ENCODE peak calls at places on chromosomes 2 and 18, in five cellular contexts. One of them, this sample, is unnamed.

GRCh38 chr2:31384771-31385276 is 29.7 kb downstream of the XDH start:
- DNase-seq in Panc1: no peak
- DNase-seq in IMR-90: peak; percentile 97
- DNase-seq in sigmoid colon: no peak
- DNase-seq in CD4-positive, CD25-positive, alpha-beta regulatory T cell: no peak
- DNase-seq in this sample: no peak

GRCh38 chr2:130882991-130883390 is 46.3 kb downstream of the ARHGEF4 start:
- DNase-seq in IMR-90: no peak
- DNase-seq in sigmoid colon: no peak
- DNase-seq in Panc1: no peak
- DNase-seq in CD4-positive, CD25-positive, alpha-beta regulatory T cell: no peak
- DNase-seq in this sample: no peak

GRCh38 chr2:11305338-11305737 is 39.1 kb downstream of the ROCK2 start:
- DNase-seq in IMR-90: peak; percentile 25
- DNase-seq in Panc1: no peak
- DNase-seq in sigmoid colon: no peak
- DNase-seq in CD4-positive, CD25-positive, alpha-beta regulatory T cell: peak; percentile 5
- DNase-seq in this sample: no peak

GRCh38 chr2:128452536-128453530 is 134.2 kb upstream of the HS6ST1 start:
- DNase-seq in Panc1: no peak
- DNase-seq in CD4-positive, CD25-positive, alpha-beta regulatory T cell: no peak
- DNase-seq in IMR-90: no peak
- DNase-seq in sigmoid colon: no peak
- DNase-seq in this sample: no peak

GRCh38 chr2:11254100-11254536 is 90.3 kb downstream of the ROCK2 start:
- DNase-seq in sigmoid colon: no peak
- DNase-seq in Panc1: peak; percentile 33
- DNase-seq in CD4-positive, CD25-positive, alpha-beta regulatory T cell: no peak
- DNase-seq in IMR-90: peak; percentile 28
- DNase-seq in this sample: no peak

GRCh38 chr2:177612651-177613050 is 220.1 kb downstream of the AGPS start:
- DNase-seq in CD4-positive, CD25-positive, alpha-beta regulatory T cell: no peak
- DNase-seq in Panc1: no peak
- DNase-seq in sigmoid colon: no peak
- DNase-seq in IMR-90: no peak
- DNase-seq in this sample: no peak

GRCh38 chr2:224210495-224211472 is 171.7 kb upstream of the SERPINE2 start:
- DNase-seq in Panc1: no peak
- DNase-seq in sigmoid colon: no peak
- DNase-seq in CD4-positive, CD25-positive, alpha-beta regulatory T cell: no peak
- DNase-seq in IMR-90: no peak
- DNase-seq in this sample: no peak

GRCh38 chr2:1745171-1746023 is 1.1 kb upstream of the PXDN start:
- DNase-seq in IMR-90: no peak
- DNase-seq in sigmoid colon: no peak
- DNase-seq in Panc1: no peak
- DNase-seq in CD4-positive, CD25-positive, alpha-beta regulatory T cell: no peak
- DNase-seq in this sample: no peak

GRCh38 chr2:108161298-108161697 is 78.5 kb upstream of the SULT1C3 start:
- DNase-seq in CD4-positive, CD25-positive, alpha-beta regulatory T cell: no peak
- DNase-seq in Panc1: no peak
- DNase-seq in IMR-90: no peak
- DNase-seq in sigmoid colon: no peak
- DNase-seq in this sample: no peak

GRCh38 chr2:239858179-239858578 is 167.0 kb downstream of the NDUFA10 start:
- DNase-seq in Panc1: no peak
- DNase-seq in IMR-90: no peak
- DNase-seq in sigmoid colon: no peak
- DNase-seq in CD4-positive, CD25-positive, alpha-beta regulatory T cell: no peak
- DNase-seq in this sample: no peak

GRCh38 chr2:120758181-120759048 is 22.7 kb downstream of the GLI2 start:
- DNase-seq in CD4-positive, CD25-positive, alpha-beta regulatory T cell: no peak
- DNase-seq in sigmoid colon: peak; percentile 86
- DNase-seq in IMR-90: peak; percentile 92
- DNase-seq in Panc1: no peak
- DNase-seq in this sample: no peak

GRCh38 chr2:109467701-109468100 is 146.1 kb downstream of the SEPTIN10 start:
- DNase-seq in sigmoid colon: peak; percentile 20
- DNase-seq in IMR-90: no peak
- DNase-seq in Panc1: no peak
- DNase-seq in CD4-positive, CD25-positive, alpha-beta regulatory T cell: no peak
- DNase-seq in this sample: no peak

GRCh38 chr2:112073875-112074274 is 18.8 kb downstream of the TMEM87B start:
- DNase-seq in sigmoid colon: no peak
- DNase-seq in CD4-positive, CD25-positive, alpha-beta regulatory T cell: no peak
- DNase-seq in Panc1: no peak
- DNase-seq in IMR-90: peak; percentile 33
- DNase-seq in this sample: no peak

GRCh38 chr2:130898553-130898952 is 61.8 kb downstream of the ARHGEF4 start:
- DNase-seq in IMR-90: no peak
- DNase-seq in sigmoid colon: no peak
- DNase-seq in Panc1: no peak
- DNase-seq in CD4-positive, CD25-positive, alpha-beta regulatory T cell: no peak
- DNase-seq in this sample: no peak

GRCh38 chr2:1728821-1729220 is 15.5 kb downstream of the PXDN start:
- DNase-seq in sigmoid colon: peak; percentile 91
- DNase-seq in Panc1: no peak
- DNase-seq in CD4-positive, CD25-positive, alpha-beta regulatory T cell: no peak
- DNase-seq in IMR-90: peak; percentile 62
- DNase-seq in this sample: no peak

GRCh38 chr18:61471832-61472406 is 138.7 kb downstream of the CDH20 start:
- DNase-seq in CD4-positive, CD25-positive, alpha-beta regulatory T cell: no peak
- DNase-seq in Panc1: no peak
- DNase-seq in sigmoid colon: no peak
- DNase-seq in IMR-90: no peak
- DNase-seq in this sample: no peak

GRCh38 chr18:79386547-79386946 is 9.2 kb upstream of the NFATC1 start:
- DNase-seq in Panc1: no peak
- DNase-seq in IMR-90: no peak
- DNase-seq in sigmoid colon: peak; percentile 60
- DNase-seq in CD4-positive, CD25-positive, alpha-beta regulatory T cell: no peak
- DNase-seq in this sample: no peak

GRCh38 chr2:226677080-226677479 is 122.5 kb downstream of the IRS1 start:
- DNase-seq in sigmoid colon: no peak
- DNase-seq in CD4-positive, CD25-positive, alpha-beta regulatory T cell: no peak
- DNase-seq in IMR-90: no peak
- DNase-seq in Panc1: no peak
- DNase-seq in this sample: no peak
- H3K27ac ChIP-seq in sigmoid colon: no peak overlapping the region
- H3K27ac ChIP-seq in CD4-positive, CD25-positive, alpha-beta regulatory T cell: no peak overlapping the region
- H3K27ac ChIP-seq in IMR-90: no peak overlapping the region
- H3K27ac ChIP-seq in Panc1: no peak overlapping the region
- H3K27ac ChIP-seq in this sample: no peak overlapping the region

GRCh38 chr18:63969965-63970802 is at the start of gene SERPINB8:
- DNase-seq in IMR-90: peak; percentile 94
- DNase-seq in Panc1: peak; percentile 53
- DNase-seq in sigmoid colon: peak; percentile 97
- DNase-seq in CD4-positive, CD25-positive, alpha-beta regulatory T cell: peak; percentile 89
- DNase-seq in this sample: peak; percentile 89

GRCh38 chr18:63974991-63975390 is 5.1 kb downstream of the SERPINB8 start:
- DNase-seq in Panc1: no peak
- DNase-seq in CD4-positive, CD25-positive, alpha-beta regulatory T cell: peak; percentile 38
- DNase-seq in IMR-90: peak; percentile 30
- DNase-seq in sigmoid colon: no peak
- DNase-seq in this sample: no peak

GRCh38 chr18:63970803-63971191 is 916 bp downstream of the SERPINB8 start:
- DNase-seq in CD4-positive, CD25-positive, alpha-beta regulatory T cell: no peak
- DNase-seq in sigmoid colon: peak; percentile 69
- DNase-seq in Panc1: no peak
- DNase-seq in IMR-90: peak; percentile 21
- DNase-seq in this sample: no peak

GRCh38 chr18:63975632-63976031 is 5.8 kb downstream of the SERPINB8 start:
- DNase-seq in Panc1: no peak
- DNase-seq in sigmoid colon: no peak
- DNase-seq in IMR-90: no peak
- DNase-seq in CD4-positive, CD25-positive, alpha-beta regulatory T cell: no peak
- DNase-seq in this sample: no peak

GRCh38 chr18:63971320-63972071 is 1.6 kb downstream of the SERPINB8 start:
- DNase-seq in sigmoid colon: no peak
- DNase-seq in IMR-90: no peak
- DNase-seq in Panc1: no peak
- DNase-seq in CD4-positive, CD25-positive, alpha-beta regulatory T cell: no peak
- DNase-seq in this sample: no peak
- H3K27me3 ChIP-seq in sigmoid colon: no peaks in the 10 kb centered on the region
- H3K27me3 ChIP-seq in IMR-90: no peaks in the 10 kb centered on the region
- H3K27me3 ChIP-seq in Panc1: no peaks in the 10 kb centered on the region
- H3K27me3 ChIP-seq in CD4-positive, CD25-positive, alpha-beta regulatory T cell: no peaks in the 10 kb centered on the region
- H3K27me3 ChIP-seq in this sample: no peaks in the 10 kb centered on the region

GRCh38 chr2:161130354-161130753 is 29.9 kb upstream of the TANK start:
- DNase-seq in Panc1: no peak
- DNase-seq in IMR-90: no peak
- DNase-seq in sigmoid colon: no peak
- DNase-seq in CD4-positive, CD25-positive, alpha-beta regulatory T cell: no peak
- DNase-seq in this sample: no peak

GRCh38 chr2:161128885-161129284 is 31.3 kb upstream of the TANK start:
- DNase-seq in sigmoid colon: no peak
- DNase-seq in Panc1: no peak
- DNase-seq in IMR-90: no peak
- DNase-seq in CD4-positive, CD25-positive, alpha-beta regulatory T cell: no peak
- DNase-seq in this sample: no peak

GRCh38 chr2:161133366-161133765 is 26.9 kb upstream of the TANK start:
- DNase-seq in Panc1: no peak
- DNase-seq in CD4-positive, CD25-positive, alpha-beta regulatory T cell: no peak
- DNase-seq in IMR-90: no peak
- DNase-seq in sigmoid colon: no peak
- DNase-seq in this sample: no peak

GRCh38 chr2:161131804-161132203 is 28.4 kb upstream of the TANK start:
- DNase-seq in IMR-90: no peak
- DNase-seq in CD4-positive, CD25-positive, alpha-beta regulatory T cell: no peak
- DNase-seq in Panc1: no peak
- DNase-seq in sigmoid colon: no peak
- DNase-seq in this sample: no peak

GRCh38 chr2:161131074-161131680 is 29.1 kb upstream of the TANK start:
- DNase-seq in Panc1: no peak
- DNase-seq in IMR-90: no peak
- DNase-seq in CD4-positive, CD25-positive, alpha-beta regulatory T cell: no peak
- DNase-seq in sigmoid colon: no peak
- DNase-seq in this sample: no peak
- H3K4me1 ChIP-seq in Panc1: peaks cover 25% of the 10 kb centered on the region
- H3K4me1 ChIP-seq in IMR-90: peaks cover 6% of the 10 kb centered on the region
- H3K4me1 ChIP-seq in CD4-positive, CD25-positive, alpha-beta regulatory T cell: peaks cover 9% of the 10 kb centered on the region
- H3K4me1 ChIP-seq in sigmoid colon: peaks cover 19% of the 10 kb centered on the region
- H3K4me1 ChIP-seq in this sample: peaks cover 15% of the 10 kb centered on the region

GRCh38 chr18:54880706-54881105 is 52.4 kb downstream of the RAB27B start:
- DNase-seq in CD4-positive, CD25-positive, alpha-beta regulatory T cell: no peak
- DNase-seq in Panc1: no peak
- DNase-seq in IMR-90: peak; percentile 79
- DNase-seq in sigmoid colon: no peak
- DNase-seq in this sample: no peak
- H3K27ac ChIP-seq in CD4-positive, CD25-positive, alpha-beta regulatory T cell: no peak overlapping the region
- H3K27ac ChIP-seq in Panc1: no peak overlapping the region
- H3K27ac ChIP-seq in IMR-90: no peak overlapping the region
- H3K27ac ChIP-seq in sigmoid colon: no peak overlapping the region
- H3K27ac ChIP-seq in this sample: no peak overlapping the region

GRCh38 chr2:237358721-237359595 is 55.0 kb downstream of the COL6A3 start:
- DNase-seq in Panc1: no peak
- DNase-seq in IMR-90: no peak
- DNase-seq in CD4-positive, CD25-positive, alpha-beta regulatory T cell: no peak
- DNase-seq in sigmoid colon: no peak
- DNase-seq in this sample: no peak

GRCh38 chr2:237354930-237355329 is 59.0 kb downstream of the COL6A3 start:
- DNase-seq in sigmoid colon: peak; percentile 78
- DNase-seq in IMR-90: peak; percentile 72
- DNase-seq in CD4-positive, CD25-positive, alpha-beta regulatory T cell: no peak
- DNase-seq in Panc1: no peak
- DNase-seq in this sample: no peak

GRCh38 chr2:237353207-237353606 is 60.8 kb downstream of the COL6A3 start:
- DNase-seq in Panc1: no peak
- DNase-seq in CD4-positive, CD25-positive, alpha-beta regulatory T cell: no peak
- DNase-seq in IMR-90: no peak
- DNase-seq in sigmoid colon: no peak
- DNase-seq in this sample: no peak

GRCh38 chr2:237352279-237352845 is 61.6 kb downstream of the COL6A3 start:
- DNase-seq in IMR-90: no peak
- DNase-seq in sigmoid colon: no peak
- DNase-seq in CD4-positive, CD25-positive, alpha-beta regulatory T cell: no peak
- DNase-seq in Panc1: no peak
- DNase-seq in this sample: no peak

DNA sequence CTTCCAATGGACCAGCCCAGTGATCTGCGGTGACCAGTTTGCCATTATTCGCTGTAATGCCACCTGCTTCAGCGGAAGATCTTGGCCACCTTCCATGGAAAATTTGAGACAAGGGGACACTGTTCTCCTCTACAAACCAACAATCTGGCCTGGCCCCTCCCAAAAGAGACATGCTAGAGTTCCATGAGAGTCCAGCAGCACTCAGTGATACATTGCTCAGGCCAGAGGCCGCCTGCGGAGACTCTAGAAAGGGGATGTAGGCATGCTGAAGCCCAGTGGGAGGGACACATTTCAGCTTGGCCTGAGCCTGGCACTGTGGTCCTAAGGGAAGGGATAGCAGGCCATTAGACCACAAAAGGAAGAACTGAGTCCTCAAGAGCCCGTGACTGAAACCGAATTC is 58.2 kb downstream of the COL6A3 start:
- DNase-seq in Panc1: no peak
- DNase-seq in CD4-positive, CD25-positive, alpha-beta regulatory T cell: no peak
- DNase-seq in IMR-90: no peak
- DNase-seq in sigmoid colon: no peak
- DNase-seq in this sample: no peak
- H3K27me3 ChIP-seq in Panc1: no peaks in the 10 kb centered on the region
- H3K27me3 ChIP-seq in CD4-positive, CD25-positive, alpha-beta regulatory T cell: no peaks in the 10 kb centered on the region
- H3K27me3 ChIP-seq in IMR-90: no peaks in the 10 kb centered on the region
- H3K27me3 ChIP-seq in sigmoid colon: no peaks in the 10 kb centered on the region
- H3K27me3 ChIP-seq in this sample: no peaks in the 10 kb centered on the region

GRCh38 chr2:133787651-133788050 is 219.4 kb upstream of the NCKAP5 start:
- DNase-seq in Panc1: no peak
- DNase-seq in CD4-positive, CD25-positive, alpha-beta regulatory T cell: no peak
- DNase-seq in IMR-90: no peak
- DNase-seq in sigmoid colon: no peak
- DNase-seq in this sample: no peak

GRCh38 chr2:133787207-133787606 is 218.9 kb upstream of the NCKAP5 start:
- DNase-seq in IMR-90: peak; percentile 77
- DNase-seq in sigmoid colon: no peak
- DNase-seq in Panc1: no peak
- DNase-seq in CD4-positive, CD25-positive, alpha-beta regulatory T cell: no peak
- DNase-seq in this sample: no peak

GRCh38 chr2:133789743-133790142 is 221.5 kb upstream of the NCKAP5 start:
- DNase-seq in sigmoid colon: no peak
- DNase-seq in Panc1: no peak
- DNase-seq in CD4-positive, CD25-positive, alpha-beta regulatory T cell: no peak
- DNase-seq in IMR-90: no peak
- DNase-seq in this sample: no peak

GRCh38 chr2:133790706-133791105 is 222.4 kb upstream of the NCKAP5 start:
- DNase-seq in sigmoid colon: no peak
- DNase-seq in Panc1: no peak
- DNase-seq in CD4-positive, CD25-positive, alpha-beta regulatory T cell: no peak
- DNase-seq in IMR-90: peak; percentile 73
- DNase-seq in this sample: no peak

GRCh38 chr2:133788391-133788790 is 220.1 kb upstream of the NCKAP5 start:
- DNase-seq in IMR-90: peak; percentile 74
- DNase-seq in sigmoid colon: no peak
- DNase-seq in Panc1: no peak
- DNase-seq in CD4-positive, CD25-positive, alpha-beta regulatory T cell: no peak
- DNase-seq in this sample: no peak
- H3K4me1 ChIP-seq in IMR-90: peaks cover 18% of the 10 kb centered on the region
- H3K4me1 ChIP-seq in sigmoid colon: no peaks in the 10 kb centered on the region
- H3K4me1 ChIP-seq in Panc1: no peaks in the 10 kb centered on the region
- H3K4me1 ChIP-seq in CD4-positive, CD25-positive, alpha-beta regulatory T cell: no peaks in the 10 kb centered on the region
- H3K4me1 ChIP-seq in this sample: no peaks in the 10 kb centered on the region